ENCODE peak calls at places on chromosomes 3 and 15, in six cellular contexts. I is GM12878, P is K562, S is GM23338, X is Panc1, R is HCT116. F is an unnamed sample.

GRCh38 chr3:4928277-4928789 is 50.9 kb upstream of the BHLHE40 start:
- ATAC-seq in I (peak), P (peak), S (no peak), X (peak), R (no peak), F (no peak)

GRCh38 chr3:135992072-135992471 is 26.5 kb downstream of the PPP2R3A start:
- ATAC-seq in I (no peak), P (no peak), S (no peak), X (peak), R (peak), F (peak)

GRCh38 chr15:66131200-66131599 is 122.3 kb downstream of the MEGF11 start:
- ATAC-seq in I (no peak), P (no peak), S (no peak), X (no peak), R (no peak), F (no peak)

GRCh38 chr15:72740202-72740601 is 43.4 kb downstream of the ADPGK start:
- ATAC-seq in I (peak), P (no peak), S (no peak), X (no peak), R (no peak), F (no peak)

GRCh38 chr3:179410317-179410716 is 41.0 kb downstream of the GNB4 start:
- ATAC-seq in I (peak), P (peak), S (peak), X (peak), R (peak), F (no peak)

GRCh38 chr3:60992395-60992794 is 258.9 kb downstream of the FHIT start:
- ATAC-seq in I (no peak), P (no peak), S (no peak), X (no peak), R (no peak), F (no peak)

GRCh38 chr3:19213608-19214220 is 65.4 kb downstream of the KCNH8 start:
- ATAC-seq in I (peak), P (no peak), S (peak), X (no peak), R (peak), F (no peak)

GRCh38 chr3:78941587-78941986 is 826.2 kb downstream of the ROBO1 start:
- ATAC-seq in I (peak), P (no peak), S (no peak), X (no peak), R (no peak), F (peak)

GRCh38 chr3:77913524-77914174 is 873.8 kb downstream of the ROBO2 start:
- ATAC-seq in I (no peak), P (no peak), S (no peak), X (no peak), R (no peak), F (no peak)

GRCh38 chr3:141529256-141530132 is 42.7 kb downstream of the RASA2 start:
- ATAC-seq in I (no peak), P (no peak), S (no peak), X (no peak), R (no peak), F (no peak)

GRCh38 chr15:93103823-93104222 is 14.8 kb upstream of the RGMA start:
- ATAC-seq in I (no peak), P (no peak), S (no peak), X (no peak), R (no peak), F (no peak)

GRCh38 chr3:22977650-22978289 is 225.4 kb upstream of the UBE2E2 start:
- ATAC-seq in I (peak), P (no peak), S (no peak), X (no peak), R (no peak), F (peak)

GRCh38 chr15:65827065-65827464 is 35.0 kb upstream of the DENND4A start:
- ATAC-seq in I (no peak), P (no peak), S (peak), X (no peak), R (no peak), F (no peak)

GRCh38 chr3:143644370-143645089 is 203.7 kb downstream of the SLC9A9 start:
- ATAC-seq in I (peak), P (peak), S (peak), X (peak), R (peak), F (no peak)

GRCh38 chr3:178672263-178672662 is 136.0 kb downstream of the KCNMB2 start:
- ATAC-seq in I (no peak), P (no peak), S (no peak), X (no peak), R (no peak), F (no peak)

GRCh38 chr3:63972196-63972595 is 51.1 kb downstream of the PSMD6 start:
- ATAC-seq in I (no peak), P (no peak), S (no peak), X (no peak), R (no peak), F (no peak)

GRCh38 chr15:58520464-58520863 is 88.7 kb downstream of the LIPC start:
- ATAC-seq in I (no peak), P (peak), S (no peak), X (no peak), R (no peak), F (no peak)

GRCh38 chr3:27905625-27906024 is 183.5 kb upstream of the EOMES start:
- ATAC-seq in I (peak), P (no peak), S (peak), X (no peak), R (no peak), F (no peak)

GRCh38 chr3:53222183-53222901 is 33.5 kb downstream of the TKT start:
- ATAC-seq in I (no peak), P (no peak), S (peak), X (no peak), R (no peak), F (no peak)
- TF ChIP-seq POLR2AphosphoS5 in I (no peak), P (no peak), S (peak), X (peak), R (no peak), F (peak)

DNA sequence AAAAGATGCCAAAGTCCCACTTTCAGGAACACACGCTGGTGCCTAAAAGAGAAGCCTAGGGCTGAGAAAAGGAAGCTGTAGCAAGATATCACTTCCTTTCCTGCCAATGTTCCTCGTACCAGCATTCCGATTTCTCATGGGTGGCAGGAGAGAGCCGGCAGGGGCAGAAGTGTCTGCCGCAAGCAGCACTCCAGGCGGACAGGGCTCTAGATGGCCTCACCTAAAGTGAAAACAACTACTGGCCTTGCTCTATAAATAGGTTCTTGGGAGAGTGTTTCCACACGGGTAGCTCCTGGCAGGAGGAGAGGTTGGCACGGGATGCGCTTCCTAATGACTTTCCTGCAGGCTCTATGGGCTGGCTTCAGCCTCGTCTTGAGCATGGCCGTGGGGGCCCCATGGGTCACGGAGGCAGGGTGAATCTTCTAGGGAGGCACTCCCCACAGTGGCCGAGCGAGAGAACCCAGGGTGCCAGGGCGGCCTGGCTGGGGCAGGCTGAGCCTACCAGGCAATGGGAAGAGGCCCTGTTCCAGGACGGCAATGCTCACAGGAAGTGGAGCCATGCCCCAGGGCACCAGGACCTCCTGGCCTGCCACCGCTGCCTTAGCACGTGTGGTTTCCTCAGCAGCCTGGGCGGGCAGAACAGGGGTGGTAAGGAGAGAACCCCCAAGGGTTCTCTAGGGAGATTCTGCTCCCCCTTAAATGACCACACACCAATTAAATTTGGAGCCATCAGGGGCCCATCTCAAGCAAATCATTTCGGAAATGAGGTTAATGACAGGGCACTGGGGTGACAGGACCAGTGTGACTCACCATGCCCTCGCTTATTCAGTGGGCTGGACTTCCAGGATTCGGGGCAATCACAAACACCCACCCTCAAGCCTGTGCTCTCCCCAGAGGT is 14.6 kb upstream of the DUSP7 start:
- ATAC-seq in I (peak), P (no peak), S (no peak), X (no peak), R (no peak), F (peak)
- TF ChIP-seq POLR2AphosphoS5 in I (no peak), P (no peak), S (no peak), X (no peak), R (no peak), F (peak)

DNA sequence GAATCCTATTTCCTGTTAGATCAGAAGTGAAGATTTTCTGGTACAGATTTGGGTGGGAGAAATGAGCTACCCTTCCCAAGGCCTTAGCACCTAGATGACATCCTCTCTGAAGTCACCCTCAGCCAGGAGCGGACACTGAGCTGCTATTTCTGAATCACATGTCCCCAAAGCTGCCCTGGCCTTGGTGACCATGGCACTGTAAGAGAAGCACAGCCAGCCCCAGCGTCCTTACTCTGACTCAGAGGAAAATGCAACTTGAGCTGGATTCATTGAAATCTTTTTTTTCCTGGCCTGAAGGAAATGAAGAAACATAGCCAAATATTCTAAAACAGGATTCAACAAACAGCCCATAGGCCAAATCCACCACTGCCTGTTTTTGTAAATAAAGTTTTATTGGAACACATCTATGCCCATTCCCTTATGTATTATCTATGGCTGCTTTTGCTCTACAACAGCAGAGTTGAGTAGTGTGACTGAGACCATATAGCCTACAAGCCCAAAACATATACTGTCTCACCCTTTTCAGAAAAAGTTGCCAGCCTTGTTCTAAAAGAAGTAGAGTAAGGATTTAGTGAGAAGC is 215.8 kb upstream of the CTDSPL start:
- ATAC-seq in I (no peak), P (no peak), S (no peak), X (no peak), R (no peak), F (no peak)
- TF ChIP-seq POLR2AphosphoS5 in I (no peak), P (no peak), S (no peak), X (no peak), R (no peak), F (no peak)

GRCh38 chr15:99181544-99181943 is 67.8 kb downstream of the TTC23 start:
- ATAC-seq in I (no peak), P (no peak), S (peak), X (no peak), R (no peak), F (peak)
- TF ChIP-seq POLR2AphosphoS5 in I (no peak), P (no peak), S (no peak), X (no peak), R (no peak), F (peak)

DNA sequence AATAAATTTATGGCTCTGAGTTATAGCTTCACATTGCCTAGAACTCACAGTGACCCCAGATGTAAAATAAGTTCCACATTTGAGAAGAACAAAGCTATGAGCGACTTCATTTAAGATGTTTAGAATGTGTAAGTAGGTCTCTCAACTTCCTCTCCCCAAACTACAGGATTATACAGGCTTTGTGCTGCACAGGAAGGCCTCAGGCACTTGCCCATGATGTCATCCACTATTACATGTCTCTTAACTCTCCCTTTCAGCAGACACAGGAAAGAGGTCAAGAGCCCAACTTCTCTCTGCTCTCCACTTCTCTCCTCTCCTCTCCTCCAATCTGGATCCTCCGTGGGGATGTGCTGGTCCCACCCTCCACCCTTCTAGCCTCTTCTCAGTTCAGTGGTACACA is 92.8 kb downstream of the DUT start:
- ATAC-seq in I (no peak), P (no peak), S (no peak), X (no peak), R (no peak), F (no peak)
- TF ChIP-seq POLR2AphosphoS5 in I (no peak), P (no peak), S (no peak), X (no peak), R (no peak), F (no peak)

DNA sequence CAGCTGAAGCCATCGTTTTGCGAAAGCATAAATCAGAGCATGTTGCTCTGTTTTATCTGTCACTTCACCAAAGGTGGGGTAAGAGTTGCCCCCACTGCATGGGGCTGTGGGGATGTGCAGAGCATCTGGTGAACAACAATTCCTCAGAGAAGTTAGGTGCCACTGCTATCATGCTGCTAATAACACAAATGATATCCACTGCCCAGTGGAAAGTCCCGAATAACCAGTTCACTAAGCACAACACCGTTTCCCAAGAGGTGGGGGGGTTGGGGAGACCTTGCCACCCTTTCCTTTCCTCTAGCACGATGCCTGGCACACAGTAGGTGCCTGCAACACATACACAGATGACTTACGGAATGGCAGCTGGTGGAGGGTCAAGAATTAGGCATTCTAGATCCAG is 38.6 kb downstream of the FAM3D start:
- ATAC-seq in I (no peak), P (no peak), S (no peak), X (no peak), R (no peak), F (no peak)
- TF ChIP-seq POLR2AphosphoS5 in I (no peak), P (no peak), S (no peak), X (no peak), R (no peak), F (no peak)

GRCh38 chr15:41936155-41936554 is 36.2 kb downstream of the EHD4 start:
- ATAC-seq in I (no peak), P (no peak), S (no peak), X (no peak), R (no peak), F (no peak)

GRCh38 chr15:41937568-41937923 is 34.8 kb downstream of the EHD4 start:
- ATAC-seq in I (no peak), P (no peak), S (no peak), X (no peak), R (no peak), F (no peak)

GRCh38 chr15:41934843-41935242 is 37.5 kb downstream of the EHD4 start:
- ATAC-seq in I (peak), P (peak), S (peak), X (peak), R (peak), F (peak)

GRCh38 chr15:41935566-41936020 is 36.8 kb downstream of the EHD4 start:
- ATAC-seq in I (peak), P (no peak), S (no peak), X (no peak), R (no peak), F (no peak)

GRCh38 chr15:41936649-41937567 is 35.4 kb downstream of the EHD4 start:
- ATAC-seq in I (peak), P (peak), S (no peak), X (no peak), R (no peak), F (peak)
- TF ChIP-seq POLR2AphosphoS5 in I (peak), P (no peak), S (no peak), X (no peak), R (no peak), F (peak)

GRCh38 chr3:72665701-72666443 is 182.4 kb downstream of the SHQ1 start:
- ATAC-seq in I (peak), P (peak), S (peak), X (peak), R (peak), F (no peak)

GRCh38 chr3:72663429-72663828 is 184.8 kb downstream of the SHQ1 start:
- ATAC-seq in I (no peak), P (no peak), S (no peak), X (no peak), R (no peak), F (no peak)

GRCh38 chr3:72664576-72664975 is 183.7 kb downstream of the SHQ1 start:
- ATAC-seq in I (no peak), P (no peak), S (no peak), X (no peak), R (no peak), F (no peak)

GRCh38 chr3:72665103-72665502 is 183.1 kb downstream of the SHQ1 start:
- ATAC-seq in I (no peak), P (no peak), S (no peak), X (no peak), R (no peak), F (no peak)

GRCh38 chr3:72664171-72664570 is 184.1 kb downstream of the SHQ1 start:
- ATAC-seq in I (no peak), P (no peak), S (no peak), X (no peak), R (no peak), F (no peak)
- TF ChIP-seq POLR2AphosphoS5 in I (no peak), P (no peak), S (no peak), X (no peak), R (no peak), F (no peak)

GRCh38 chr3:54628888-54629368 is 298.9 kb downstream of the LRTM1 start:
- ATAC-seq in I (no peak), P (no peak), S (peak), X (no peak), R (no peak), F (no peak)
- TF ChIP-seq POLR2AphosphoS5 in I (no peak), P (no peak), S (peak), X (no peak), R (no peak), F (no peak)